ENCODE peak calls at places on chromosomes 7 and 10, in nine cellular contexts. V is CD8-positive, alpha-beta T cell; E is endothelial cell; W is epithelial cell of esophagus; G is colonic mucosa; J is HFFc6; L is CD14-positive monocyte; Q is B cell; H is GM10248. R is an unnamed sample.

GRCh38 chr7:73647725-73648592 is 19.7 kb upstream of the VPS37D start:
- DNase-seq in V (no peak), E (no peak), W (no peak), G (peak; percentile 83), J (no peak), L (no peak), Q (no peak), H (no peak), R (no peak)

GRCh38 chr7:47142867-47143175 is 439.1 kb downstream of the TNS3 start:
- DNase-seq in V (no peak), E (no peak), W (no peak), G (no peak), J (no peak), L (no peak), Q (no peak), H (no peak), R (no peak)

GRCh38 chr10:60441515-60441914 is 51.8 kb upstream of the ANK3 start:
- DNase-seq in V (no peak), E (no peak), W (peak; percentile 34), G (no peak), J (peak; percentile 27), L (no peak), Q (no peak), H (no peak), R (no peak)

GRCh38 chr7:101784275-101785127 is 32.9 kb upstream of the CUX1 start:
- DNase-seq in V (no peak), E (no peak), W (no peak), G (no peak), J (peak; percentile 10), L (no peak), Q (no peak), H (no peak), R (no peak)

GRCh38 chr7:35253182-35253679 is 669 bp downstream of the TBX20 start:
- DNase-seq in V (no peak), E (no peak), W (no peak), G (no peak), J (no peak), L (no peak), Q (no peak), H (no peak), R (no peak)

GRCh38 chr7:20514364-20514763 is 101.1 kb upstream of the ABCB5 start:
- DNase-seq in V (no peak), E (no peak), W (peak; percentile 82), G (no peak), J (no peak), L (no peak), Q (no peak), H (no peak), R (no peak)

GRCh38 chr10:74122060-74122459 is 28.6 kb downstream of the AP3M1 start:
- DNase-seq in V (no peak), E (no peak), W (no peak), G (no peak), J (no peak), L (no peak), Q (no peak), H (no peak), R (no peak)

GRCh38 chr7:151694828-151695580 is 175.3 kb upstream of the RHEB start:
- DNase-seq in V (no peak), E (no peak), W (no peak), G (peak; percentile 57), J (no peak), L (no peak), Q (no peak), H (no peak), R (no peak)

GRCh38 chr7:30976381-30976780 is 12.6 kb downstream of the GHRHR start:
- DNase-seq in V (no peak), E (no peak), W (no peak), G (no peak), J (no peak), L (no peak), Q (no peak), H (no peak), R (no peak)

DNA sequence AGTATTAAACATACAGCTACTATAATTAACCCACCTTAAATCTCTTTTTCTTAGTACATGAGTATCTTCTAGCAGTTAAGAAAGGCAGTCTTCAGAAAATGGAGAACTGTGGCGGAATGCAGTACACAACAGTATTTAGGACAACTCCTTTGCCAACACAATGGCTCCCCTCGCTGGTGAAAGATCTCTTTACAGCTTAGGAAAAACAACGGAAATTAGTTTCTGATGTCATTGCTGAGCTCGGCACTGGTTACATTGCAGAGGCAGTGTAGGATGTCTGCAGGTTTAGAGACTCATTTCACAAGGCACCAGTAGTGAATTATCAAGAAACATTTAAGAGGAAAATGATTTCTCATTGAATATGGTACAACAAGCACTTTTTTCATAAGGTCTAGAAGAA is 43.4 kb downstream of the GLRX3 start:
- DNase-seq in V (peak; percentile 26), E (peak; percentile 63), W (peak; percentile 53), G (no peak), J (peak; percentile 71), L (no peak), Q (no peak), H (no peak), R (peak; percentile 9)
- TF ChIP-seq CTCF in V (peak; percentile 42), E (peak; percentile 28), W (peak; percentile 54), G (no peak), J (peak; percentile 70), L (peak; percentile 22), Q (no peak), H (peak; percentile 32), R (peak; percentile 53)

GRCh38 chr7:23014681-23015080 is 751 bp upstream of the HYCC1 start:
- DNase-seq in V (no peak), E (no peak), W (no peak), G (no peak), J (no peak), L (no peak), Q (no peak), H (no peak), R (no peak)

GRCh38 chr7:23013715-23014649 is at the start of gene HYCC1:
- DNase-seq in V (peak; percentile 99), E (peak; percentile 97), W (peak; percentile 99), G (peak; percentile 98), J (peak; percentile 99), L (peak; percentile 99), Q (peak; percentile 99), H (peak; percentile 95), R (peak; percentile 91)

GRCh38 chr7:23012186-23012585 is 1.7 kb downstream of the HYCC1 start:
- DNase-seq in V (no peak), E (no peak), W (peak; percentile 40), G (no peak), J (no peak), L (no peak), Q (no peak), H (no peak), R (no peak)

GRCh38 chr7:23011222-23011924 is 2.6 kb downstream of the HYCC1 start:
- DNase-seq in V (no peak), E (no peak), W (no peak), G (no peak), J (no peak), L (no peak), Q (no peak), H (no peak), R (no peak)

DNA sequence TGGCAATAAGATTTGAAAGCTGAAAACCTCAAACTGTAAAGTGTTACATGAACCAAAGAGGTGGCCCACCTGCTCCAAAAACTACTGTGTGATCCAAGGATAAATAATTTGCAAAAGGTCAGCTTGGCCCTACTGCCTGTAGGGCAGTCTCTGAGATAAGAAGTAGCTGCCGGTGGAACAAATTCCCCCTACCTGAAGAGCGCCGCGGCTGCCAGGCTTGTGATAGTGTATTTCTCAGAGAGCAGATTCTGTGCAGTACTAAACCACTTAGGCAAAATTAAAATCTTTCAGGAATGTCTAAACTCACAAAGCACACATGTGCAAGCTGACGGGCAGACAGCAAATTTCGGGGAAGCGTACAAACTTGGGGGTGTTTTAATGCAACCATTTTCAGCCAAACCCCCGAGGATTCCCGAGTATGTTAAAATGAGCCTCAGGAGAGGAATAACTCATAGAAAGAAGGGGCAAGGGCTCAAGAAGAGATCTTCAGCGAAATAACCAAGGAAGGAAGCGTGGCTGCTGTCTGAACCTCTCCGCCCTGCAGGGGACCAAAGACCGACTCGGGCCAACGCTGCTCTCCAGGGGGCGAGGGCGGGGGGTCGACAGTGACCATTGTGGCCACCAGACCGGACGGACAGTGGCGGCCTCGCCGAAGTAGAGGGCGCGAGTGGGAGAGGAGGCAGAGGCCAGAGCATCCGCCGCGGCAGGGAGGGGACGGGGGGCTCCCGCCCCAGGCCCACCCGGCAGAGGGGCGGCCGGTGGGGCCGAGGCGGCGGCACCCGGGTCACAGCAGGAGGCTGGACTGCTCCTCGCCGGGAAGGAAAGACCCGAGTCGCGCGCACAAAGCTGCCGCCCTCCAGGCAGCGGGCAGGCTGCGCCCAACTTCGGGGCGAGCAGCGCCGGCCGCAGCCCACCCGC is 874 bp downstream of the HYCC1 start:
- DNase-seq in V (no peak), E (peak; percentile 56), W (peak; percentile 39), G (peak; percentile 29), J (no peak), L (no peak), Q (no peak), H (no peak), R (no peak)
- TF ChIP-seq CTCF in V (no peak), E (no peak), W (no peak), G (no peak), J (no peak), L (peak; percentile 6), Q (no peak), H (no peak), R (no peak)

DNA sequence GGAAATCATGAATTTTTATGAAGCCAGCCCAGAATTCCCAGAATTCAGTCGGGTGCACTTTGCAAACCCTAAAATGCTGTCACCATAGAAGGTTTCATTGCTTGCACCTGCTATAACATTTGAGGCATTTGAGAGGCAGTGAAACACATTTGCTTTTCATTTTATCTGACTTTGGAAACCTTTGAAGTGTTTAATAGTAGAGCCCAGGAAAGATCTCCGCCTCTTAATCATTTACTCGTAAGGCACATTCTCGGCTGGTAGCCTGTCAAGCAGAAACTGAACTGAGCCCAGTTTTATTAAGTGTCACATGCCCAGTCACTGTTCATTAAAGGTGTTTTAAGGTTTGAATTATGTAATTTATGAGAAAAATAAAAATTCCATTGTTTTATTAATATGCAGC is 247.6 kb downstream of the EMX2 start:
- DNase-seq in V (no peak), E (no peak), W (no peak), G (no peak), J (no peak), L (no peak), Q (no peak), H (no peak), R (no peak)
- TF ChIP-seq CTCF in V (no peak), E (no peak), W (no peak), G (no peak), J (no peak), L (no peak), Q (no peak), H (no peak), R (no peak)

GRCh38 chr10:102610499-102610898 is 33.8 kb upstream of the TRIM8 start:
- DNase-seq in V (no peak), E (no peak), W (peak; percentile 41), G (no peak), J (no peak), L (no peak), Q (no peak), H (no peak), R (no peak)

GRCh38 chr10:102611514-102612095 is 32.7 kb upstream of the TRIM8 start:
- DNase-seq in V (no peak), E (no peak), W (peak; percentile 68), G (peak; percentile 19), J (peak; percentile 54), L (no peak), Q (no peak), H (no peak), R (no peak)

GRCh38 chr10:102604379-102604960 is 39.8 kb upstream of the TRIM8 start:
- DNase-seq in V (no peak), E (no peak), W (peak; percentile 90), G (no peak), J (peak; percentile 78), L (no peak), Q (no peak), H (no peak), R (no peak)

GRCh38 chr10:102605712-102606111 is 38.6 kb upstream of the TRIM8 start:
- DNase-seq in V (no peak), E (no peak), W (peak; percentile 30), G (no peak), J (peak; percentile 70), L (no peak), Q (no peak), H (no peak), R (no peak)

GRCh38 chr10:102608487-102608886 is 35.8 kb upstream of the TRIM8 start:
- DNase-seq in V (no peak), E (no peak), W (no peak), G (no peak), J (no peak), L (no peak), Q (no peak), H (peak; percentile 66), R (no peak)
- TF ChIP-seq CTCF in V (no peak), E (no peak), W (no peak), G (no peak), J (peak; percentile 20), L (no peak), Q (no peak), H (peak; percentile 33), R (no peak)